ENCODE peak calls at places on chromosomes 13 and 19, in five cellular contexts. I is upper lobe of left lung, A is left ventricle myocardium inferior, M is kidney glomerular epithelial cell, Q is RPMI7951. F is an unnamed sample.

GRCh38 chr19:2266183-2266993 is 10.2 kb upstream of the JSRP1 start:
- DNase-seq in I (peak; percentile 79), M (peak; percentile 47), A (peak; percentile 89), Q (peak; percentile 76), F (no peak)

GRCh38 chr19:49502866-49503581 is 6.8 kb downstream of the RPS11 start:
- DNase-seq in Q (peak; percentile 78), A (no peak), M (peak; percentile 41), I (no peak), F (no peak)

GRCh38 chr19:16078311-16078758 is 2.0 kb downstream of the TPM4 start:
- DNase-seq in M (no peak), A (no peak), Q (no peak), I (no peak), F (no peak)

GRCh38 chr13:112328936-112329335 is 47.2 kb upstream of the SPACA7 start:
- DNase-seq in M (no peak), I (no peak), Q (no peak), A (no peak), F (no peak)

GRCh38 chr13:95039415-95039814 is 261.8 kb downstream of the ABCC4 start:
- DNase-seq in A (no peak), M (no peak), I (no peak), Q (no peak), F (no peak)

GRCh38 chr19:3234800-3235199 is 10.3 kb downstream of the CELF5 start:
- DNase-seq in A (no peak), I (no peak), Q (no peak), M (no peak), F (no peak)

GRCh38 chr13:79901336-79901735 is 420.4 kb downstream of the NDFIP2 start:
- DNase-seq in M (no peak), A (no peak), Q (peak; percentile 86), I (no peak), F (no peak)

GRCh38 chr19:1880611-1881392 is 4.5 kb downstream of the ABHD17A start:
- DNase-seq in M (no peak), A (no peak), Q (no peak), I (peak; percentile 86), F (no peak)

GRCh38 chr19:17873661-17874422 is 2.1 kb downstream of the SLC5A5 start:
- DNase-seq in A (no peak), M (no peak), I (peak; percentile 87), Q (no peak), F (no peak)

GRCh38 chr19:49588370-49589122 is 2.4 kb upstream of the PRR12 start:
- DNase-seq in A (no peak), M (no peak), Q (no peak), I (peak; percentile 46), F (no peak)

GRCh38 chr13:24682353-24682752 is 2.1 kb downstream of the ATP12A start:
- DNase-seq in Q (no peak), A (no peak), I (no peak), M (no peak), F (no peak)

GRCh38 chr19:35518313-35518712 is 4.9 kb upstream of the DMKN start:
- DNase-seq in A (no peak), Q (peak; percentile 90), I (no peak), M (peak; percentile 25), F (no peak)

GRCh38 chr19:41409288-41409687 is 11.7 kb downstream of the BCKDHA start:
- DNase-seq in A (no peak), Q (peak; percentile 74), I (no peak), M (peak; percentile 64), F (no peak)

GRCh38 chr19:12956446-12957388 is at the start of gene GADD45GIP1:
- DNase-seq in I (peak; percentile 95), Q (peak; percentile 79), M (peak; percentile 35), A (peak; percentile 83), F (peak; percentile 59)

GRCh38 chr19:7705387-7706187 is 3.7 kb upstream of the FCER2 start:
- DNase-seq in I (no peak), Q (no peak), M (no peak), A (peak; percentile 30), F (no peak)

GRCh38 chr13:24152292-24153214 is 8.0 kb upstream of the SPATA13 start:
- DNase-seq in I (no peak), Q (no peak), M (no peak), A (no peak), F (no peak)

GRCh38 chr13:112885782-112886268 is 83.2 kb upstream of the MCF2L start:
- DNase-seq in Q (peak; percentile 81), M (peak; percentile 75), I (peak; percentile 92), A (peak; percentile 82), F (peak; percentile 63)

GRCh38 chr19:47363758-47364529 is 14.8 kb downstream of the DHX34 start:
- DNase-seq in A (no peak), I (no peak), Q (peak; percentile 69), M (no peak), F (no peak)

GRCh38 chr19:41328818-41329220 is 18.8 kb downstream of the CCDC97 start:
- DNase-seq in A (no peak), I (no peak), M (no peak), Q (peak; percentile 80), F (no peak)

GRCh38 chr13:46639033-46639981 is 86.3 kb downstream of the LRCH1 start:
- DNase-seq in Q (no peak), A (no peak), I (no peak), M (peak; percentile 81), F (no peak)

GRCh38 chr13:109385161-109385560 is 401.2 kb downstream of the IRS2 start:
- DNase-seq in Q (peak; percentile 32), M (no peak), A (no peak), I (no peak), F (no peak)

GRCh38 chr13:78476910-78477309 is 126.4 kb downstream of the POU4F1 start:
- DNase-seq in Q (no peak), A (no peak), I (no peak), M (no peak), F (no peak)

GRCh38 chr13:79491715-79492114 is 10.8 kb downstream of the NDFIP2 start:
- DNase-seq in A (no peak), Q (no peak), I (no peak), M (peak; percentile 17), F (no peak)

GRCh38 chr19:41577144-41577830 is 1.3 kb downstream of the CEACAM21 start:
- DNase-seq in A (no peak), I (no peak), M (no peak), Q (no peak), F (no peak)

GRCh38 chr19:11331502-11331901 is 8.0 kb downstream of the RAB3D start:
- DNase-seq in A (no peak), M (no peak), I (no peak), Q (no peak), F (no peak)

GRCh38 chr19:13099073-13099999 is 3.3 kb downstream of the LYL1 start:
- DNase-seq in M (no peak), A (peak; percentile 81), Q (no peak), I (peak; percentile 92), F (no peak)

GRCh38 chr13:38674208-38674607 is 12.7 kb upstream of the FREM2 start:
- DNase-seq in I (no peak), A (no peak), M (no peak), Q (peak; percentile 10), F (no peak)

GRCh38 chr13:35903075-35903474 is 228.1 kb downstream of the DCLK1 start:
- DNase-seq in Q (no peak), I (no peak), M (no peak), A (no peak), F (no peak)

GRCh38 chr19:40191836-40192646 is 815 bp downstream of the MAP3K10 start:
- DNase-seq in A (no peak), I (peak; percentile 88), Q (peak; percentile 17), M (no peak), F (peak; percentile 48)

GRCh38 chr19:37963190-37963947 is 56.4 kb downstream of the SIPA1L3 start:
- DNase-seq in M (no peak), Q (peak; percentile 92), I (no peak), A (no peak), F (no peak)